ENCODE peak calls at places on chromosomes 12 and 14, in five cellular contexts. E, W, F, P and N are unnamed samples.

GRCh38 chr14:59221558-59221957 is 33.1 kb downstream of the DAAM1 start:
- DNase-seq in E (no peak), W (no peak), F (no peak), P (no peak), N (no peak)

GRCh38 chr12:116157845-116158267 is 119.6 kb downstream of the MED13L start:
- DNase-seq in E (no peak), W (no peak), F (no peak), P (no peak), N (no peak)

GRCh38 chr12:11584213-11584855 is 65.1 kb upstream of the ETV6 start:
- DNase-seq in E (no peak), W (no peak), F (no peak), P (no peak), N (no peak)

GRCh38 chr14:33052899-33053400 is 114.3 kb downstream of the NPAS3 start:
- DNase-seq in E (no peak), W (no peak), F (no peak), P (no peak), N (no peak)

GRCh38 chr14:99686557-99687283 is 2.6 kb downstream of the CYP46A1 start:
- DNase-seq in E (no peak), W (no peak), F (no peak), P (no peak), N (no peak)

GRCh38 chr14:89445252-89445973 is 28.4 kb upstream of the FOXN3 start:
- DNase-seq in E (no peak), W (no peak), F (no peak), P (no peak), N (no peak)

GRCh38 chr14:70073924-70074566 is 114.7 kb downstream of the SLC8A3 start:
- DNase-seq in E (peak; percentile 64), W (peak; percentile 38), F (no peak), P (peak; percentile 62), N (no peak)

GRCh38 chr14:65073605-65074201 is 28.6 kb downstream of the MAX start:
- DNase-seq in E (no peak), W (no peak), F (no peak), P (no peak), N (no peak)

GRCh38 chr14:26401170-26401968 is 196.5 kb downstream of the NOVA1 start:
- DNase-seq in E (no peak), W (no peak), F (no peak), P (no peak), N (no peak)

GRCh38 chr12:57451233-57451778 is 3.8 kb upstream of the INHBE start:
- DNase-seq in E (no peak), W (no peak), F (no peak), P (no peak), N (no peak)

DNA sequence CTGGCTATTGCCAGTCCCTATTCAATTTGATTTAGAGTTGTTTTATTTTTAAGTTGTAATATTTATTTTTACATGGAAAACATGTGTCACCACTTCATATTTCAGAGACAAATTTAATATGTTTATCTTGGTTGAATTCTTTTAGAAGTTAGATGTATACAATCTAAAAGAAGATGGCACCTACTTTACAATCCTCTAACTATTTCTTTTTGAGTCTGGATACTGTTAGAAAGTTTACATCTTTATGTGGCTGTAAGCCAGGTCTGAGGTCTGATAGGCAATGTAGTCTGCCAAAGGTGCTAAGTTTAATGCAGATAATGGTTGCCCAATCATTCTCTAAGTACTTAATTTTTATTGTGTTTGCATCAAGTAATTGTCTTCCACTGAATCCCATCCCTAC is 7.2 kb upstream of the LMO3 start:
- DNase-seq in E (no peak), W (no peak), F (no peak), P (no peak), N (no peak)
- TF ChIP-seq POLR2A in E (no peak), W (no peak), F (no peak), P (no peak), N (no peak)

GRCh38 chr12:98644712-98645571 is at the start of the genes APAF1 and IKBIP:
- DNase-seq in E (peak; percentile 86), W (peak; percentile 88), F (peak; percentile 97), P (peak; percentile 97), N (peak; percentile 76)
- TF ChIP-seq POLR2A in E (peak; percentile 66), W (peak; percentile 89), F (peak; percentile 62), P (peak; percentile 42), N (peak; percentile 85)

GRCh38 chr14:104985675-104986486 is at the start of gene CLBA1:
- DNase-seq in E (peak; percentile 72), W (peak; percentile 99), F (no peak), P (peak; percentile 88), N (peak; percentile 55)
- TF ChIP-seq POLR2A in E (peak; percentile 46), W (no peak), F (no peak), P (no peak), N (peak; percentile 44)

GRCh38 chr14:96362071-96362964 is 823 bp downstream of the ATG2B start:
- DNase-seq in E (peak; percentile 63), W (peak; percentile 19), F (no peak), P (peak; percentile 52), N (peak; percentile 31)
- TF ChIP-seq POLR2A in E (no peak), W (peak; percentile 40), F (no peak), P (no peak), N (no peak)

GRCh38 chr12:55926738-55927587 is 731 bp downstream of the PYM1 start:
- DNase-seq in E (peak; percentile 89), W (peak; percentile 74), F (peak; percentile 81), P (peak; percentile 87), N (peak; percentile 81)
- TF ChIP-seq POLR2A in E (peak; percentile 20), W (peak; percentile 71), F (peak; percentile 40), P (peak; percentile 38), N (peak; percentile 80)

GRCh38 chr12:120316798-120317257 is 10.8 kb downstream of the PLA2G1B start:
- DNase-seq in E (no peak), W (no peak), F (no peak), P (no peak), N (no peak)

GRCh38 chr12:120321382-120322202 is 6.0 kb downstream of the PLA2G1B start:
- DNase-seq in E (no peak), W (no peak), F (no peak), P (no peak), N (no peak)

GRCh38 chr12:120314220-120314619 is 12.1 kb downstream of the SIRT4 start:
- DNase-seq in E (no peak), W (no peak), F (no peak), P (no peak), N (no peak)

GRCh38 chr12:120317258-120318105 is 10.1 kb downstream of the PLA2G1B start:
- DNase-seq in E (peak; percentile 99), W (peak; percentile 91), F (peak; percentile 100), P (peak; percentile 99), N (peak; percentile 97)
- TF ChIP-seq POLR2A in E (peak; percentile 82), W (peak; percentile 81), F (peak; percentile 69), P (peak; percentile 87), N (peak; percentile 95)

GRCh38 chr12:132549059-132549458 is 59.1 kb downstream of the FBRSL1 start:
- DNase-seq in E (no peak), W (no peak), F (no peak), P (no peak), N (no peak)

GRCh38 chr12:132550014-132550802 is 60.2 kb downstream of the LRCOL1 start:
- DNase-seq in E (no peak), W (no peak), F (no peak), P (no peak), N (no peak)

GRCh38 chr12:132546647-132547046 is 56.7 kb downstream of the FBRSL1 start:
- DNase-seq in E (no peak), W (no peak), F (no peak), P (no peak), N (no peak)

GRCh38 chr12:132547207-132547740 is 57.3 kb downstream of the FBRSL1 start:
- DNase-seq in E (no peak), W (no peak), F (no peak), P (no peak), N (no peak)

DNA sequence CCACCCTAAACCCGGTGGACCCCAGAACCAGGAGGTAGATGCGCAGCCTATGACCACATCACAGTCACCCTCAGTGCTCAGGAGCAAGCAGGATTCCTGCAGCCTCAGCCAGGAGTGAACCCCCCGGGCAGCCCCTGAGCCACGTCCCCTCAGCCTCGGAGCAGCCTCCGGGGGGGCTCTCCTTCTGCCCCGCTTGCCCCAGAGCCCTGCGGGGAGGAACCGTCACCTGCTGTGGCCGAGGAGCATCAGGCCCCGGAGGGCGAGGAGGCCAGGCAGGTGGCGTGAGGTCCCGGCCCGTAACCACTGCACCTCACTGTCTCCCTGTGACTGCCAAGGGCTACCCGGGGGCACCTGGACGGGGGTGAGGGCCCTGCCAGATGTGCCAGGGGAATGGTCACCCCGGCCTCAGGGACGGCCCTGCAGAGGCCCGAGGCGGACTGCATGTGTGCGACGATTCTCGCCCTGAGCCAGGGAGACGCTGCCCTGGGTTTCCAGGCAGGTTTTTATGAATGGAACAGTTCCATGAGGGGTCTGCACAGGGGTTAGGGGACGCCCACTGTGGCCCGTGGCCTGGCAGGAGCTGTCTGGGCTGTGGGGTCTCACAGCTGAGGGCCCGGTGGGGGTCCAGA is 58.6 kb downstream of the FBRSL1 start:
- DNase-seq in E (no peak), W (no peak), F (no peak), P (no peak), N (no peak)
- TF ChIP-seq POLR2A in E (no peak), W (no peak), F (no peak), P (no peak), N (no peak)